ENCODE peak calls at places on chromosome 3, in five cellular contexts. One of them, this sample, is unnamed.

GRCh38 chr3:149368850-149369497 is 8.5 kb downstream of the TM4SF1 start:
- DNase-seq in SK-N-SH: no peak
- DNase-seq in A549: no peak
- DNase-seq in GM12878: no peak
- DNase-seq in Panc1: no peak
- DNase-seq in this sample: no peak

GRCh38 chr3:119294402-119294888 is 262 bp downstream of the ARHGAP31 start:
- DNase-seq in GM12878: no peak
- DNase-seq in A549: peak
- DNase-seq in Panc1: no peak
- DNase-seq in SK-N-SH: no peak
- DNase-seq in this sample: no peak

GRCh38 chr3:30511524-30512278 is 94.7 kb upstream of the TGFBR2 start:
- DNase-seq in SK-N-SH: no peak
- DNase-seq in Panc1: no peak
- DNase-seq in A549: peak
- DNase-seq in GM12878: no peak
- DNase-seq in this sample: peak

GRCh38 chr3:107690522-107691138 is 167.9 kb downstream of the BBX start:
- DNase-seq in SK-N-SH: peak
- DNase-seq in GM12878: no peak
- DNase-seq in A549: peak
- DNase-seq in Panc1: peak
- DNase-seq in this sample: peak

GRCh38 chr3:172606021-172606420 is 82.8 kb upstream of the TNFSF10 start:
- DNase-seq in Panc1: no peak
- DNase-seq in SK-N-SH: no peak
- DNase-seq in A549: no peak
- DNase-seq in GM12878: no peak
- DNase-seq in this sample: no peak

GRCh38 chr3:47007482-47008257 is 28.2 kb downstream of the NBEAL2 start:
- DNase-seq in Panc1: no peak
- DNase-seq in GM12878: no peak
- DNase-seq in A549: no peak
- DNase-seq in SK-N-SH: peak
- DNase-seq in this sample: no peak

GRCh38 chr3:25654576-25654975 is 10.1 kb downstream of the TOP2B start:
- DNase-seq in A549: no peak
- DNase-seq in SK-N-SH: no peak
- DNase-seq in Panc1: no peak
- DNase-seq in GM12878: no peak
- DNase-seq in this sample: no peak

GRCh38 chr3:175258763-175259162 is 399.6 kb downstream of the NAALADL2 start:
- DNase-seq in GM12878: no peak
- DNase-seq in A549: no peak
- DNase-seq in SK-N-SH: no peak
- DNase-seq in Panc1: no peak
- DNase-seq in this sample: no peak

GRCh38 chr3:29282431-29283296 is 1.8 kb downstream of the RBMS3 start:
- DNase-seq in A549: no peak
- DNase-seq in Panc1: no peak
- DNase-seq in GM12878: no peak
- DNase-seq in SK-N-SH: no peak
- DNase-seq in this sample: no peak

GRCh38 chr3:24400015-24400414 is 94.6 kb downstream of the THRB start:
- DNase-seq in SK-N-SH: no peak
- DNase-seq in A549: no peak
- DNase-seq in GM12878: no peak
- DNase-seq in Panc1: no peak
- DNase-seq in this sample: no peak

GRCh38 chr3:24399614-24400013 is 95.0 kb downstream of the THRB start:
- DNase-seq in GM12878: no peak
- DNase-seq in SK-N-SH: no peak
- DNase-seq in A549: no peak
- DNase-seq in Panc1: no peak
- DNase-seq in this sample: no peak

GRCh38 chr3:24401811-24402185 is 92.9 kb downstream of the THRB start:
- DNase-seq in GM12878: no peak
- DNase-seq in A549: no peak
- DNase-seq in SK-N-SH: no peak
- DNase-seq in Panc1: no peak
- DNase-seq in this sample: no peak

GRCh38 chr3:24400450-24400849 is 94.2 kb downstream of the THRB start:
- DNase-seq in Panc1: no peak
- DNase-seq in GM12878: no peak
- DNase-seq in SK-N-SH: no peak
- DNase-seq in A549: no peak
- DNase-seq in this sample: no peak

DNA sequence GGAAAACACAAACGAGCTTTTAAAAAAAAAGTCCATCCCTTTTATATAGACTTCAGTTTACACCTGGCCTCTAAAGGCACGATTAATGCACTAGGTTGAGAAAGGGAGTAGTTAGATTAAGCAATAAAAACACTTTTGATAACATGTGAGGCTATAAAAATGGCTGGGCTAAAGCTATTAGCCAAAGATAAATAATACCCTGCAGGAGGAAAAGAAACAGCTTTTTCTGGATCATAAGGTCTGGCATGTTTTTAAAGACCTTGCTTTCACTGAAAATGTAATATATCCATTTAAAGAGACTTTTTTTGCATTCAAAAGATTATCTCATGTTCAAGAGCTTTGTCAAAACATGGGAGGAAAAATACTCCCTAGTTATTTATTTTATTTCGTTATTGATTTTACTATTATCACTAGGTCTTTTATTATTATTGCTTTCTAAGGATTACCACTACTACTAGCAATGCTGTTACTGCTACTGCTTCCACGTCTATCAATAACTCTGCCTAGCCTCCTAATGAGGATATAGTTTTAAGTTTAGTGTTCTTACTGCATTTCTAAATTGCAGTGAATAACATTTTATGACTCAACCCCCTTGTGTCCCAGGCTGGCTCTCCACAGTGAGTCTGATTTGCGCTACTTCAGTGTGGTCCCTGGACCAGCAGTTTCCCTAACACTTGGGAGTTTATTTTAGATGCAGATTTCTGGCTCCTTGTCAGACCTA is 93.4 kb downstream of the THRB start:
- DNase-seq in A549: no peak
- DNase-seq in SK-N-SH: no peak
- DNase-seq in Panc1: no peak
- DNase-seq in GM12878: no peak
- DNase-seq in this sample: no peak
- TF ChIP-seq REST in A549: no peak
- TF ChIP-seq REST in SK-N-SH: no peak
- TF ChIP-seq REST in Panc1: no peak
- TF ChIP-seq REST in GM12878: no peak
- TF ChIP-seq REST in this sample: no peak

DNA sequence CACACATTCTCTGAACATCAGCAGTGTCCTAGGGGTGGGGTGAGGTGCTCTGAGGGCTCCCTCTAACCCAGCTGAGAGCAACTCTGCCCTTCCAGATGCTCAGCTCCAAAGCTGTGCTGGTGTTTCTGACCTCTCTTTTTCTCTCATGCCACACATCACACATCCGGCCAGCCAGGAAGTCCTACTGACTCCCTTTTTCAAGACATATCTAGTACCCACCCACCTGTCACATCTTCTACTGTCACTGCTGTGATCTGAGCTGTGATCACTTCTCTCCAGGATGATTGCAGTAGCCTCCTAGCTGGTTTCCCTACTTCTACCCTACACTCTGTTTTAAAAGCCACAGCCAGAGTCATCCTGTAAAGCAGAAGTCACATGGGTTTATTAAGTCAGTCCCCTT is 30.2 kb upstream of the MASP1 start:
- DNase-seq in GM12878: no peak
- DNase-seq in Panc1: no peak
- DNase-seq in SK-N-SH: no peak
- DNase-seq in A549: no peak
- DNase-seq in this sample: no peak
- H3K27ac ChIP-seq in GM12878: no peak
- H3K27ac ChIP-seq in Panc1: peak
- H3K27ac ChIP-seq in SK-N-SH: no peak
- H3K27ac ChIP-seq in A549: no peak
- H3K27ac ChIP-seq in this sample: no peak

DNA sequence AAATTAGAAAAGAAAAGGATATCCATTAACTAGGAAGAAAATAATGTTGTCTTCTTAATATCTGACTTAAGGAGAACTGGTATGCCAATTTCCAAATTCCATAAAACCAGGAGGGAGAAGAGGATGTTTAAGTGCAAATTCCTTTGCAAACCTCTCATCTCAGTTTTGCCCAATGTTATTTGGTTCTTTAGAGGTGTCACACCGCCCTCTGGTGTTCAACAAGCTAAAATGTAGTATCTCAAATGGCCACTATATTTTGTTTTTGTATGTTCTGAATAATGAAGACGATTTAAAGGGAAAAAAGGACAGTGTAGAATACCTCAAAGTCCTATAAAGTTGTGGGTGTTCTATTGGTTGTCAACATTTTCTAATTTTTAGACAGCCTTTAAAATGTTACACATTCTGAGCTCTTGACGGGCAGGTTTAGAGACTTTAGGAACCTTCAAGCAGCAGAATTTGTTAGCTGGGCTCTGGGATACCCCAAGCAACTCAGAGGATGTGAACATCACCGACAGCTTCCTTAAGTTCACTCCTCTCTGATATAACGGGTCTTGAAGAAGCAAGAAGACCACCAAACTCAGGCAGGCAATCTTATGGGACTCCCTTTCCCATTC is 458.3 kb downstream of the MFSD1 start:
- DNase-seq in A549: peak
- DNase-seq in Panc1: no peak
- DNase-seq in GM12878: no peak
- DNase-seq in SK-N-SH: peak
- DNase-seq in this sample: no peak
- TF ChIP-seq REST in A549: no peak
- TF ChIP-seq REST in Panc1: no peak
- TF ChIP-seq REST in GM12878: no peak
- TF ChIP-seq REST in SK-N-SH: no peak
- TF ChIP-seq REST in this sample: no peak

DNA sequence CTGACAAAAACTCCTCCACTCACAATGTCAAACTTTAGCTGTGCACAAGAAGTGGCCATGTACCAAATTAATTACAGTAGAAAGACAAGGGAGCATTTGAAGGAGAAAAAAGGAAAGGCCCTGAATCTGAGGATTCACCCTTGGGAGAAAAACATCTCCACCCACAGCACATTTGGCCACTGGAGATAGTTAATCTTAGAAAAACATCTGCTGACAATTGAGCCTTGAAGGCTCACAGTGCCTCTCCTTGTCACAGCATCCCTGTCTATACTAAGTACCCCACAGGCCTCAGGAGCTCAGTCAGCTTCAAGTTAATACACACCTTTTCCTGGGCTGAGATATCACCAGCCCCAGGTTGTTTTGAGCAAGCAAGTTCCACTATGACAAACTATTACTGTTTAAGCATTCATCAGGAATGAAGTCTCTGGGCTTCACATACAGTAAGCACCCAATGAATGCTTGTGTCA is 78.1 kb upstream of the SETMAR start:
- DNase-seq in SK-N-SH: no peak
- DNase-seq in GM12878: no peak
- DNase-seq in Panc1: no peak
- DNase-seq in A549: no peak
- DNase-seq in this sample: no peak
- H3K27ac ChIP-seq in SK-N-SH: no peak
- H3K27ac ChIP-seq in GM12878: no peak
- H3K27ac ChIP-seq in Panc1: no peak
- H3K27ac ChIP-seq in A549: no peak
- H3K27ac ChIP-seq in this sample: no peak

GRCh38 chr3:38276081-38276916 is 5.8 kb upstream of the SLC22A14 start:
- DNase-seq in SK-N-SH: no peak
- DNase-seq in GM12878: no peak
- DNase-seq in Panc1: no peak
- DNase-seq in A549: no peak
- DNase-seq in this sample: no peak

GRCh38 chr3:38274864-38275649 is 7.0 kb upstream of the SLC22A14 start:
- DNase-seq in GM12878: no peak
- DNase-seq in SK-N-SH: no peak
- DNase-seq in Panc1: no peak
- DNase-seq in A549: no peak
- DNase-seq in this sample: no peak

GRCh38 chr3:38278841-38279240 is 3.3 kb upstream of the SLC22A14 start:
- DNase-seq in A549: no peak
- DNase-seq in Panc1: no peak
- DNase-seq in SK-N-SH: no peak
- DNase-seq in GM12878: no peak
- DNase-seq in this sample: no peak

GRCh38 chr3:38275658-38276057 is 6.4 kb upstream of the SLC22A14 start:
- DNase-seq in Panc1: no peak
- DNase-seq in SK-N-SH: no peak
- DNase-seq in GM12878: no peak
- DNase-seq in A549: no peak
- DNase-seq in this sample: no peak

DNA sequence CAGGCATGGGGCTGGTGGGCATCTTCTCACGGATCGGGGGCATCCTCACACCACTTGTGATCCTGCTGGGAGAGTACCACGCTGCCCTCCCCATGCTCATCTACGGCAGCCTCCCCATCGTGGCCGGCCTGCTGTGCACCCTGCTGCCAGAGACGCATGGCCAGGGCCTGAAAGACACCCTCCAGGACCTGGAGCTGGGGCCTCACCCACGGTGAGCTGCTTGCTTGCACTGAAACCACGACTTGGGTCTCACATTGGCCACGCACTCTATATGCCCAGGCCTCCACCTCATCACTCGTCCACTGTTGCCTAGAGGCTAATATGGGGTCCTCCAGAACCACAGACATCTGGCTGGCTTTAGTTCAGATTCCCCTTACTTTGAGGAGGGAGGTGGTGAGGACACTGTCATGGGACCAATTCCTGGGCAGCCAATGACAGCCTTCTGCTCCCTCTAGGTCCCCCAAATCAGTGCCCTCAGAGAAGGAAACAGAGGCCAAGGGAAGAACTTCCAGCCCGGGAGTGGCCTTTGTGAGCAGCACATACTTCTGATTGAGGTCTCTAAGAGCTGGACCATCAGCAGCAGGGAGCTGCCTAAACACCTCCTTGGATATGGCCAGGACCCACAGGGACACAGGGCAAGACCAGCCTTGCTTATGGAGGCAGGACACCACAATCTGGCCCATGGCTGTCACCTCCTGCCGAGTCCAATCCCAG is 5.0 kb upstream of the SLC22A14 start:
- DNase-seq in Panc1: no peak
- DNase-seq in GM12878: no peak
- DNase-seq in SK-N-SH: no peak
- DNase-seq in A549: no peak
- DNase-seq in this sample: no peak
- TF ChIP-seq REST in Panc1: no peak
- TF ChIP-seq REST in GM12878: no peak
- TF ChIP-seq REST in SK-N-SH: no peak
- TF ChIP-seq REST in A549: no peak
- TF ChIP-seq REST in this sample: no peak

DNA sequence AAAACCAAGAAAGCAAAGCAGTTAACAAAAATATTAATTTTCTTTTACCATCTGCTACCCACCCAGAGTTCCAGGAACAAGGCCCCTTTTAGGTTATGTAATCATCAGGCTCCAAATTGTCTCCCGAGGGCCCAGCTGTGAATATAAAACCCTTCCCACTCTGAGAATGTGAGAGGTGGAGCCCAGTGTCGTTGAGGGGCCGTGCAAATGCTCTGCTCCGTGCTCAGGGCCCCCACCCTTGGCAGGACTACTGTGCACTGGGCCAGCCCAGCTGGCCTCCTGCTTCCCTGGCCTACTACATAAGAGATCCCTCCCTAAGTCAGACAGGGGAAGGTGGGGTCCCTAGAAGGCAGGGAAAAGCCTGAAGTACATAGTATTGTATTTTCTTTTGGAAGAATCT is 4.6 kb upstream of the CLEC3B start:
- DNase-seq in GM12878: no peak
- DNase-seq in Panc1: no peak
- DNase-seq in SK-N-SH: no peak
- DNase-seq in A549: no peak
- DNase-seq in this sample: no peak
- H3K27ac ChIP-seq in GM12878: no peak
- H3K27ac ChIP-seq in Panc1: no peak
- H3K27ac ChIP-seq in SK-N-SH: no peak
- H3K27ac ChIP-seq in A549: no peak
- H3K27ac ChIP-seq in this sample: no peak

This sample was measured in HL-60.